ENCODE peak calls at places on chromosomes 6 and 20, in seven cellular contexts. X is IMR-90, H is H9, A is mesenchymal stem cell, T is H1, I is neuronal stem cell, K is trophoblast cell. P is an unnamed sample.

GRCh38 chr20:50992733-50993457 is 30.0 kb downstream of the KCNG1 start:
- DNase-seq in H (peak), X (peak), K (peak), I (peak), T (peak), A (peak), P (peak)

GRCh38 chr6:112760831-112761230 is 413.7 kb downstream of the RFPL4B start:
- DNase-seq in H (no peak), K (no peak), I (no peak), X (peak), A (no peak), T (no peak), P (no peak)

GRCh38 chr20:57672164-57672563 is 37.7 kb downstream of the PMEPA1 start:
- DNase-seq in I (no peak), H (no peak), K (no peak), X (peak), A (no peak), T (no peak), P (no peak)

GRCh38 chr6:160421854-160422253 is 73.7 kb downstream of the SLC22A3 start:
- DNase-seq in A (no peak), I (no peak), X (no peak), H (no peak), T (no peak), K (no peak), P (no peak)

GRCh38 chr6:55937227-55937626 is 61.8 kb upstream of the BMP5 start:
- DNase-seq in I (no peak), K (no peak), T (no peak), H (no peak), X (no peak), A (no peak), P (no peak)

GRCh38 chr6:137291441-137291840 is 72.3 kb upstream of the IFNGR1 start:
- DNase-seq in T (no peak), K (no peak), A (no peak), X (peak), I (no peak), H (no peak), P (no peak)

GRCh38 chr20:46661659-46662058 is 10.4 kb upstream of the SLC13A3 start:
- DNase-seq in X (no peak), I (no peak), A (no peak), H (no peak), T (no peak), K (no peak), P (no peak)

GRCh38 chr6:17015551-17016381 is 86.1 kb upstream of the STMND1 start:
- DNase-seq in I (no peak), A (no peak), K (no peak), H (peak), T (no peak), X (no peak), P (peak)

GRCh38 chr6:28867078-28867414 is 56.7 kb downstream of the TRIM27 start:
- DNase-seq in T (no peak), A (no peak), I (no peak), H (no peak), X (peak), K (peak), P (no peak)

GRCh38 chr6:163777706-163778105 is 363.2 kb downstream of the QKI start:
- DNase-seq in H (no peak), X (no peak), I (no peak), A (no peak), T (no peak), K (no peak), P (no peak)

GRCh38 chr20:31595654-31596411 is 9.3 kb upstream of the ID1 start:
- DNase-seq in I (no peak), X (peak), H (peak), T (peak), K (peak), A (peak), P (peak)

GRCh38 chr6:37099442-37099841 is 70.5 kb upstream of the PIM1 start:
- DNase-seq in H (no peak), A (no peak), I (no peak), K (peak), T (no peak), X (no peak), P (no peak)

DNA sequence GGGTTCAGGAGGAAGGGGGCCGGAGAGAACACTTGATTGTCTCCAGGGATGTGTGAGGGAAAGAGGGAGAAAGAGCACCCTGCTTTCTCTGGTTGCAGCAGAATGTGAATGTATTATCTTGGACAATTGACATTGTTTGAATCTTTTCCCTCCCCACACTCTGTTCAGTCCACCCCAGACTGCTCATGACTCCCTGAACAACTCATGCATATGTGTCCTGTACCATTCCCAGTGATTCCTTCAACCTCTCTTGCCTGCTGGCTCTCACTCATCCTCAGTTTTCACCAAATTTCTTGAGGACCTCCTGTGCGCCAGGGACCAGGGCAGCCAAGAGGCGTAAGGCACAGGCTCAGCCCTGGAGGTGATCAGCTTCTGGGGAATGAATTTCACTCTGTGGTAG is 5.4 kb downstream of the NOX3 start:
- DNase-seq in A (no peak), I (no peak), T (no peak), K (no peak), X (no peak), H (no peak), P (no peak)
- H3K27ac ChIP-seq in A (no peak), I (no peak), T (no peak), K (no peak), X (no peak), H (no peak), P (no peak)

GRCh38 chr20:14310977-14311654 is 26.3 kb downstream of the FLRT3 start:
- DNase-seq in A (no peak), I (no peak), K (no peak), X (peak), H (no peak), T (no peak), P (no peak)

GRCh38 chr20:14304466-14304865 is 32.9 kb downstream of the FLRT3 start:
- DNase-seq in A (no peak), K (no peak), H (no peak), I (no peak), T (no peak), X (no peak), P (no peak)

GRCh38 chr20:14303106-14303505 is 34.3 kb downstream of the FLRT3 start:
- DNase-seq in H (no peak), X (no peak), K (no peak), I (no peak), A (no peak), T (no peak), P (no peak)

GRCh38 chr20:14312001-14312400 is 25.4 kb downstream of the FLRT3 start:
- DNase-seq in I (no peak), A (no peak), X (no peak), K (no peak), H (no peak), T (no peak), P (peak)

DNA sequence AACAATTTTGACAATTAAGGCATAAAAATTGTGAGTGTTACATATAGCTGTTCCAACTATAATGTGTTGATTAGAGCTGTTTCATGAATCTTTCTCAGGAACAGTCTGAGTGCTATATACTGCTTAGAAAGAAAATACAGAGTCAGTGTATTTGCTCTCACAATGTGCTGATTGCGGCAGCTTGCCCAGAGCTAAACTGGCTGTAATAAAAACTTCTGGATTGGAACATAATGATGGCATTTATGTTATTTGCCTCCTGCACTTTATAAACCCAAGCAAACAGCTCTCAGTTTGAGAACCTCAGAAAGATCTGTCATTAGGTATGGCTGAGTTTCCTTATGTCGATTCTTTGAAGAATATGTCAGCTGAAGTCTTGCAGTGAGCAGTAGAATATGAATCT is 29.5 kb downstream of the FLRT3 start:
- DNase-seq in I (no peak), A (no peak), H (no peak), X (no peak), K (no peak), T (no peak), P (no peak)
- H2BK120ac ChIP-seq in I (no peak), A (no peak), H (no peak), X (no peak), K (no peak), T (no peak), P (no peak)

DNA sequence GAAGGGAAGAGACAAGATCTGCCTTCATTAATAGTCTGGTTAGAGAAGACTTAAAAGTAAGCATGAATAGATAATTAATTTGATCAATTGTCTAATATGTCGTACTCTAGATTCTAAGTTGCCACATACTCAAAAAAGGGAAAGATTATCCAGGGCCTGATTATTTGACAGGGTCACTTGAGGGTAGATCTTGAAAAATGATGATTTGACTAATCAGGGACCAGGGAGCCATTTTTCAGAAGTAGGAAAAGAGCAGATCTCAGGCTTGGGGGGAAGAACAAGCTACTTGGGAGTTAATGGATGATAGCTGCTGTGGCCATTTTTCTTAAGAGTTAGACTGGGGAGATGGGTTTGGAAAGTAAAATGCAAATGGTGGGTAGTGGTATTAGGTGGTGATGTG is 21.0 kb downstream of the ABCF1 start:
- DNase-seq in A (no peak), T (no peak), K (no peak), H (no peak), X (no peak), I (no peak), P (no peak)
- H3K9ac ChIP-seq in A (no peak), T (no peak), K (no peak), H (no peak), X (no peak), I (no peak), P (no peak)

DNA sequence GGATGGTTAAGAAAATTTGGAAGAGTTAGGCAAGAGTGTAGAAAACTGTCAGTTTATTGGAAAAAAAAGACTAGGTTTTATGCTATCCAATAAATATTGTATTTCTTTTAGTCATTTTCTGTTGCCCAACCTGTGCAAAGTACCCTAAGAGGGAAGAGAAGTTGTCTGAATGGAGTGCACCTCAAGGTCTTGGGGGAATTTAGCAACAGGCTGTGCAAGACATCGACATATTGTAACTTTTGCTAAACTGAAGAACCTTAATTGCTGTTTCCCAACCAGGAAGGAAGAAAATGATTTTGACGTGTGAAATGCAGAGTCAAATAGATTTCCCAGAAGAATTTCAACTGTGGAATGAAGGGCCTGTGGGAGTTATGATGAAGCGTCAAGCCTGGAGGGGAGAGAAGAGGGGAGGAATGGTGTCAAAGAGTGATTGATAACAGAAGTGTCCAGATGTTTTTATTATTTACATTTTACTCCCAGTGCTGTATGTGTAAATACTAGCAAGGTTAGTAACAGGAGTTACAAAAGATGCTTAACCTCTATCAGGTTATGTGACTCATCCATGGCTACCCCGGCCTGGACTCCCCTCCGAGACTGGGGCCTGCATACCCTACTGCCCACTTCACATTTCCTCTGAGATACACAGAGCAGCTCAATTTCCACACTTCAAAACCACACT is 246.8 kb downstream of the MYLK4 start:
- DNase-seq in A (peak), T (no peak), I (no peak), X (peak), K (peak), H (no peak), P (peak)
- H3K27ac ChIP-seq in A (peak), T (no peak), I (no peak), X (no peak), K (no peak), H (no peak), P (no peak)

GRCh38 chr6:109296971-109297372 is 85.3 kb downstream of the CD164 start:
- DNase-seq in K (no peak), T (no peak), H (no peak), A (no peak), X (no peak), I (no peak), P (peak)

GRCh38 chr6:109296305-109296915 is 85.9 kb downstream of the CD164 start:
- DNase-seq in T (no peak), A (no peak), I (no peak), K (no peak), X (no peak), H (no peak), P (no peak)

GRCh38 chr6:109297719-109298118 is 84.5 kb downstream of the CD164 start:
- DNase-seq in A (no peak), I (no peak), K (no peak), H (no peak), T (no peak), X (no peak), P (no peak)

GRCh38 chr6:109299695-109300564 is 82.3 kb downstream of the CD164 start:
- DNase-seq in K (no peak), I (no peak), T (no peak), A (no peak), H (no peak), X (no peak), P (no peak)

GRCh38 chr6:109298605-109299004 is 83.7 kb downstream of the CD164 start:
- DNase-seq in I (no peak), T (no peak), H (no peak), K (no peak), A (no peak), X (no peak), P (no peak)
- H2BK120ac ChIP-seq in I (no peak), T (no peak), H (no peak), K (no peak), A (no peak), X (no peak), P (no peak)

DNA sequence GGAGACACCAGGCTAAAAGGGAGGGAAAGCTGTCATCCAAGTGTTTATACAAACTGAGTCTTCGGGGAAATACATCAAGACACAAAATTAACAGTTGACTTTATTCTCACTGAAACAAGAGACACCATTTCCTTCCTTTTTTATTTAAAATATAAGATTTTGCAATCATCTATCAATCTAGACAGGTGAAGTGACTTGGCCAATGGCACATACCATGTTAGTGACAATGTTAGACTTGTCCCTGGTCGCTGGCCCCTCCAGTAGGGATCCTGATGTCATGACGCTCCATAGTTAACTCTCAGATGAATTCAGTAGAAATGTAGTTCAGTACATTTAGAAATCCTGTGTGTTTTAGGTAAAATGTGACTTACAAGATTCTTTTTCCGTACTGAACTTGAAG is 2.9 kb downstream of the SASH1 start:
- DNase-seq in X (no peak), I (no peak), H (no peak), K (no peak), T (no peak), A (no peak), P (no peak)
- H3K9ac ChIP-seq in X (no peak), I (no peak), H (no peak), K (no peak), T (no peak), A (peak), P (no peak)

DNA sequence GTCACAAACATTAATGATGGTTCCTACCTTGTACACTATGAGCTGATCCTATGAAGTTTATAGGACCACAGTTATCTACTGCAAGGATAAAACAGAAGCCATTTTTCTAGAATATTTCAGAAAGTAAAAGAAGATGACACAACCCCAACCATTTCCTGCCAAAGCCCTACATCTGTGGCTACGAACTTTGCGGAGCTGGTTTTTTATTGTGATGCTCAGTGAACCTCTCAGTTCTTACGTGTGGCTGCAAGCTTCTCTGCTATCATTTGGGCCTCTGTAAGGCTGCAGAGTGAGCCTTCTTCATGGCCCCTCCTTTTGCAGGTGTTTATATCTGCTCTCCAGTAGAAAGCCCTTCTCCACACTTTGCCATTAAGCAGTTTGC is 17.8 kb upstream of the TAGAP start:
- DNase-seq in T (no peak), K (no peak), H (no peak), A (no peak), I (no peak), X (no peak), P (no peak)
- H3K27ac ChIP-seq in T (no peak), K (no peak), H (no peak), A (no peak), I (no peak), X (no peak), P (no peak)

DNA sequence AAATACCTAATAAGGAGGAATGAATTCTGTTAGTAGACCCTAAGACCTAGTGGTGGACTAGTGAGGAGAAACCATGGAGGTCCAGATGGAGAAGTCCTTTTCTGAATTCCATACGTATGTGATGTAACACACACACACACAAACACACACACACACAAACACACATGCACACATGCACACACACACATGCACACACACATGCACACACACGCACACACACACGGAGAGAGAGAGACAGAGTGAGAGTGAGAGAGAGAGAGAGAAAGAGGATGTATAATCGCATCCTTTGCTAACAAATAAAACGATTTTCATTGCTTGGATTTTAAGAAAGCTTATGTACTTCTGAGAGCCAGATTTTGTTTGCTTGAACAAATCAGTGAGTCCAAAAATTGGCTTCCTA is 132.6 kb upstream of the CEP162 start:
- DNase-seq in K (no peak), X (no peak), T (no peak), H (no peak), I (no peak), A (no peak), P (no peak)
- H2BK120ac ChIP-seq in K (no peak), X (no peak), T (no peak), H (no peak), I (no peak), A (no peak), P (no peak)

DNA sequence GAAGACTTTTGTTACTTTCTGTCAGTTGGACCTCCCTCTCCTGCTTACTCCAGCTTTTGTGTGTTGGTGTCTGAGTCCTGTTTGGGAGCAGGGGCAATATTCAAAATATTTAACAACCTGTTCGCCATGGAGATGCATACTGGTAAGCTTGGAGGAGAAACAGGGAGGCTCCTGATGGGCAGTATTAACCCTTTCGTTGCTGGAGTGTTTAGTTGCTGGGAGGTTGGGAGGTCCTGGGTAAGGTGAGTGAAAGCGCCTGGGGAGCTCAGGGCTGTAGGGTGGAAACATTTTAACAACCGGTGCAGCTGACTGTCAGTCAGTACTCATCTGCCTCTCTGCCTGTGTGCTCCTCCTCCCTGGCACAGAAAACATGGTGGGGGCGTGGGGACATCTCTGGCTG is 4.2 kb downstream of the TULP1 start:
- DNase-seq in H (no peak), X (no peak), I (no peak), K (no peak), A (no peak), T (no peak), P (no peak)
- H3K9ac ChIP-seq in H (no peak), X (no peak), I (no peak), K (no peak), A (no peak), T (no peak), P (no peak)

P was measured in mesendoderm.